ENCODE peak calls at places on chromosome 15, in eight cellular contexts. One of them, this sample, is unnamed.

GRCh38 chr15:80749589-80749988 is 29.6 kb upstream of the CEMIP start:
- DNase-seq in stimulated activated CD8-positive, alpha-beta memory T cell treated with anti-CD3 and anti-CD28 coated beads, Interleukin-2, amount 100 ng/mL, for 48 hours: no peak
- DNase-seq in iris pigment epithelial cell: peak; percentile 36
- DNase-seq in skeletal muscle cell: no peak
- DNase-seq in activated gamma-delta T cell treated with Interleukin-2 at 50 U/mL for 16 hours: no peak
- DNase-seq in HT1080: no peak
- DNase-seq in RPMI8226: no peak
- DNase-seq in epithelial cell of esophagus: peak; percentile 82
- DNase-seq in this sample: no peak

GRCh38 chr15:65377105-65377975 is 462 bp downstream of the IGDCC3 start:
- DNase-seq in activated gamma-delta T cell treated with Interleukin-2 at 50 U/mL for 16 hours: no peak
- DNase-seq in stimulated activated CD8-positive, alpha-beta memory T cell treated with anti-CD3 and anti-CD28 coated beads, Interleukin-2, amount 100 ng/mL, for 48 hours: no peak
- DNase-seq in iris pigment epithelial cell: peak; percentile 41
- DNase-seq in epithelial cell of esophagus: peak; percentile 26
- DNase-seq in RPMI8226: peak; percentile 42
- DNase-seq in skeletal muscle cell: no peak
- DNase-seq in HT1080: no peak
- DNase-seq in this sample: no peak

GRCh38 chr15:85825719-85826118 is 31.0 kb upstream of the KLHL25 start:
- DNase-seq in epithelial cell of esophagus: peak; percentile 35
- DNase-seq in RPMI8226: no peak
- DNase-seq in skeletal muscle cell: peak; percentile 14
- DNase-seq in activated gamma-delta T cell treated with Interleukin-2 at 50 U/mL for 16 hours: no peak
- DNase-seq in HT1080: no peak
- DNase-seq in iris pigment epithelial cell: no peak
- DNase-seq in stimulated activated CD8-positive, alpha-beta memory T cell treated with anti-CD3 and anti-CD28 coated beads, Interleukin-2, amount 100 ng/mL, for 48 hours: no peak
- DNase-seq in this sample: no peak

GRCh38 chr15:31274496-31275330 is 51.9 kb upstream of the KLF13 start:
- DNase-seq in RPMI8226: no peak
- DNase-seq in activated gamma-delta T cell treated with Interleukin-2 at 50 U/mL for 16 hours: no peak
- DNase-seq in epithelial cell of esophagus: no peak
- DNase-seq in stimulated activated CD8-positive, alpha-beta memory T cell treated with anti-CD3 and anti-CD28 coated beads, Interleukin-2, amount 100 ng/mL, for 48 hours: no peak
- DNase-seq in HT1080: no peak
- DNase-seq in skeletal muscle cell: no peak
- DNase-seq in iris pigment epithelial cell: no peak
- DNase-seq in this sample: no peak

GRCh38 chr15:38991126-38991525 is 426.5 kb upstream of the RASGRP1 start:
- DNase-seq in HT1080: peak; percentile 39
- DNase-seq in RPMI8226: no peak
- DNase-seq in iris pigment epithelial cell: peak; percentile 55
- DNase-seq in skeletal muscle cell: peak; percentile 14
- DNase-seq in activated gamma-delta T cell treated with Interleukin-2 at 50 U/mL for 16 hours: no peak
- DNase-seq in epithelial cell of esophagus: peak; percentile 50
- DNase-seq in stimulated activated CD8-positive, alpha-beta memory T cell treated with anti-CD3 and anti-CD28 coated beads, Interleukin-2, amount 100 ng/mL, for 48 hours: no peak
- DNase-seq in this sample: no peak

GRCh38 chr15:90219421-90220141 is 14.2 kb downstream of the CIB1 start:
- DNase-seq in HT1080: no peak
- DNase-seq in RPMI8226: peak; percentile 62
- DNase-seq in iris pigment epithelial cell: no peak
- DNase-seq in skeletal muscle cell: no peak
- DNase-seq in stimulated activated CD8-positive, alpha-beta memory T cell treated with anti-CD3 and anti-CD28 coated beads, Interleukin-2, amount 100 ng/mL, for 48 hours: peak; percentile 48
- DNase-seq in epithelial cell of esophagus: no peak
- DNase-seq in activated gamma-delta T cell treated with Interleukin-2 at 50 U/mL for 16 hours: peak; percentile 51
- DNase-seq in this sample: no peak

GRCh38 chr15:89105147-89105546 is 16.9 kb downstream of the ABHD2 start:
- DNase-seq in activated gamma-delta T cell treated with Interleukin-2 at 50 U/mL for 16 hours: no peak
- DNase-seq in skeletal muscle cell: peak; percentile 92
- DNase-seq in epithelial cell of esophagus: peak; percentile 79
- DNase-seq in stimulated activated CD8-positive, alpha-beta memory T cell treated with anti-CD3 and anti-CD28 coated beads, Interleukin-2, amount 100 ng/mL, for 48 hours: no peak
- DNase-seq in iris pigment epithelial cell: peak; percentile 98
- DNase-seq in RPMI8226: no peak
- DNase-seq in HT1080: peak; percentile 95
- DNase-seq in this sample: peak; percentile 94

GRCh38 chr15:58161436-58161835 is 23.3 kb downstream of the AQP9 start:
- DNase-seq in stimulated activated CD8-positive, alpha-beta memory T cell treated with anti-CD3 and anti-CD28 coated beads, Interleukin-2, amount 100 ng/mL, for 48 hours: no peak
- DNase-seq in skeletal muscle cell: no peak
- DNase-seq in epithelial cell of esophagus: no peak
- DNase-seq in RPMI8226: no peak
- DNase-seq in HT1080: no peak
- DNase-seq in iris pigment epithelial cell: peak; percentile 14
- DNase-seq in activated gamma-delta T cell treated with Interleukin-2 at 50 U/mL for 16 hours: no peak
- DNase-seq in this sample: no peak

GRCh38 chr15:44193651-44194396 is 1.2 kb downstream of the FRMD5 start:
- DNase-seq in HT1080: no peak
- DNase-seq in skeletal muscle cell: peak; percentile 3
- DNase-seq in activated gamma-delta T cell treated with Interleukin-2 at 50 U/mL for 16 hours: no peak
- DNase-seq in stimulated activated CD8-positive, alpha-beta memory T cell treated with anti-CD3 and anti-CD28 coated beads, Interleukin-2, amount 100 ng/mL, for 48 hours: no peak
- DNase-seq in epithelial cell of esophagus: peak; percentile 36
- DNase-seq in iris pigment epithelial cell: peak; percentile 47
- DNase-seq in RPMI8226: peak; percentile 31
- DNase-seq in this sample: no peak

GRCh38 chr15:39095218-39095879 is 485.5 kb upstream of the THBS1 start:
- DNase-seq in iris pigment epithelial cell: no peak
- DNase-seq in epithelial cell of esophagus: peak; percentile 46
- DNase-seq in HT1080: no peak
- DNase-seq in RPMI8226: no peak
- DNase-seq in stimulated activated CD8-positive, alpha-beta memory T cell treated with anti-CD3 and anti-CD28 coated beads, Interleukin-2, amount 100 ng/mL, for 48 hours: no peak
- DNase-seq in skeletal muscle cell: no peak
- DNase-seq in activated gamma-delta T cell treated with Interleukin-2 at 50 U/mL for 16 hours: no peak
- DNase-seq in this sample: no peak

GRCh38 chr15:67193223-67194009 is 61.0 kb downstream of the AAGAB start:
- DNase-seq in RPMI8226: no peak
- DNase-seq in HT1080: no peak
- DNase-seq in activated gamma-delta T cell treated with Interleukin-2 at 50 U/mL for 16 hours: no peak
- DNase-seq in stimulated activated CD8-positive, alpha-beta memory T cell treated with anti-CD3 and anti-CD28 coated beads, Interleukin-2, amount 100 ng/mL, for 48 hours: no peak
- DNase-seq in skeletal muscle cell: peak; percentile 31
- DNase-seq in iris pigment epithelial cell: peak; percentile 35
- DNase-seq in epithelial cell of esophagus: no peak
- DNase-seq in this sample: no peak

GRCh38 chr15:73624530-73624929 is 8.7 kb downstream of the NPTN start:
- DNase-seq in iris pigment epithelial cell: peak; percentile 51
- DNase-seq in stimulated activated CD8-positive, alpha-beta memory T cell treated with anti-CD3 and anti-CD28 coated beads, Interleukin-2, amount 100 ng/mL, for 48 hours: no peak
- DNase-seq in HT1080: no peak
- DNase-seq in activated gamma-delta T cell treated with Interleukin-2 at 50 U/mL for 16 hours: no peak
- DNase-seq in skeletal muscle cell: no peak
- DNase-seq in RPMI8226: no peak
- DNase-seq in epithelial cell of esophagus: no peak
- DNase-seq in this sample: no peak

GRCh38 chr15:73740152-73741048 is 12.8 kb downstream of the INSYN1 start:
- DNase-seq in stimulated activated CD8-positive, alpha-beta memory T cell treated with anti-CD3 and anti-CD28 coated beads, Interleukin-2, amount 100 ng/mL, for 48 hours: no peak
- DNase-seq in RPMI8226: no peak
- DNase-seq in activated gamma-delta T cell treated with Interleukin-2 at 50 U/mL for 16 hours: no peak
- DNase-seq in skeletal muscle cell: no peak
- DNase-seq in HT1080: no peak
- DNase-seq in iris pigment epithelial cell: no peak
- DNase-seq in epithelial cell of esophagus: no peak
- DNase-seq in this sample: no peak

GRCh38 chr15:56243774-56244236 is at the start of gene RFX7:
- DNase-seq in stimulated activated CD8-positive, alpha-beta memory T cell treated with anti-CD3 and anti-CD28 coated beads, Interleukin-2, amount 100 ng/mL, for 48 hours: peak; percentile 63
- DNase-seq in epithelial cell of esophagus: peak; percentile 81
- DNase-seq in RPMI8226: peak; percentile 93
- DNase-seq in skeletal muscle cell: peak; percentile 35
- DNase-seq in activated gamma-delta T cell treated with Interleukin-2 at 50 U/mL for 16 hours: peak; percentile 73
- DNase-seq in HT1080: no peak
- DNase-seq in iris pigment epithelial cell: peak; percentile 73
- DNase-seq in this sample: no peak

GRCh38 chr15:33808720-33809119 is 159.6 kb upstream of the CHRM5 start:
- DNase-seq in iris pigment epithelial cell: no peak
- DNase-seq in RPMI8226: no peak
- DNase-seq in HT1080: no peak
- DNase-seq in epithelial cell of esophagus: no peak
- DNase-seq in activated gamma-delta T cell treated with Interleukin-2 at 50 U/mL for 16 hours: no peak
- DNase-seq in skeletal muscle cell: no peak
- DNase-seq in stimulated activated CD8-positive, alpha-beta memory T cell treated with anti-CD3 and anti-CD28 coated beads, Interleukin-2, amount 100 ng/mL, for 48 hours: no peak
- DNase-seq in this sample: no peak

GRCh38 chr15:96322401-96323249 is 7.9 kb upstream of the NR2F2 start:
- DNase-seq in activated gamma-delta T cell treated with Interleukin-2 at 50 U/mL for 16 hours: no peak
- DNase-seq in HT1080: no peak
- DNase-seq in RPMI8226: no peak
- DNase-seq in iris pigment epithelial cell: peak; percentile 49
- DNase-seq in stimulated activated CD8-positive, alpha-beta memory T cell treated with anti-CD3 and anti-CD28 coated beads, Interleukin-2, amount 100 ng/mL, for 48 hours: no peak
- DNase-seq in epithelial cell of esophagus: peak; percentile 45
- DNase-seq in skeletal muscle cell: no peak
- DNase-seq in this sample: no peak

GRCh38 chr15:75460646-75461045 is 9.2 kb upstream of the SIN3A start:
- DNase-seq in RPMI8226: no peak
- DNase-seq in epithelial cell of esophagus: no peak
- DNase-seq in HT1080: no peak
- DNase-seq in iris pigment epithelial cell: no peak
- DNase-seq in skeletal muscle cell: no peak
- DNase-seq in activated gamma-delta T cell treated with Interleukin-2 at 50 U/mL for 16 hours: no peak
- DNase-seq in stimulated activated CD8-positive, alpha-beta memory T cell treated with anti-CD3 and anti-CD28 coated beads, Interleukin-2, amount 100 ng/mL, for 48 hours: no peak
- DNase-seq in this sample: no peak

GRCh38 chr15:34331809-34332208 is 5.8 kb downstream of the SLC12A6 start:
- DNase-seq in iris pigment epithelial cell: peak; percentile 51
- DNase-seq in epithelial cell of esophagus: no peak
- DNase-seq in activated gamma-delta T cell treated with Interleukin-2 at 50 U/mL for 16 hours: no peak
- DNase-seq in RPMI8226: no peak
- DNase-seq in skeletal muscle cell: no peak
- DNase-seq in HT1080: no peak
- DNase-seq in stimulated activated CD8-positive, alpha-beta memory T cell treated with anti-CD3 and anti-CD28 coated beads, Interleukin-2, amount 100 ng/mL, for 48 hours: no peak
- DNase-seq in this sample: no peak

GRCh38 chr15:68374346-68374745 is 57.6 kb downstream of the ITGA11 start:
- DNase-seq in epithelial cell of esophagus: no peak
- DNase-seq in skeletal muscle cell: no peak
- DNase-seq in RPMI8226: no peak
- DNase-seq in HT1080: no peak
- DNase-seq in iris pigment epithelial cell: no peak
- DNase-seq in stimulated activated CD8-positive, alpha-beta memory T cell treated with anti-CD3 and anti-CD28 coated beads, Interleukin-2, amount 100 ng/mL, for 48 hours: no peak
- DNase-seq in activated gamma-delta T cell treated with Interleukin-2 at 50 U/mL for 16 hours: no peak
- DNase-seq in this sample: no peak

GRCh38 chr15:95235033-95235432 is 1003.7 kb downstream of the MCTP2 start:
- DNase-seq in stimulated activated CD8-positive, alpha-beta memory T cell treated with anti-CD3 and anti-CD28 coated beads, Interleukin-2, amount 100 ng/mL, for 48 hours: no peak
- DNase-seq in skeletal muscle cell: no peak
- DNase-seq in iris pigment epithelial cell: no peak
- DNase-seq in activated gamma-delta T cell treated with Interleukin-2 at 50 U/mL for 16 hours: no peak
- DNase-seq in HT1080: no peak
- DNase-seq in epithelial cell of esophagus: no peak
- DNase-seq in RPMI8226: no peak
- DNase-seq in this sample: no peak

GRCh38 chr15:96402403-96402802 is 71.9 kb downstream of the NR2F2 start:
- DNase-seq in epithelial cell of esophagus: no peak
- DNase-seq in HT1080: no peak
- DNase-seq in stimulated activated CD8-positive, alpha-beta memory T cell treated with anti-CD3 and anti-CD28 coated beads, Interleukin-2, amount 100 ng/mL, for 48 hours: no peak
- DNase-seq in activated gamma-delta T cell treated with Interleukin-2 at 50 U/mL for 16 hours: no peak
- DNase-seq in RPMI8226: no peak
- DNase-seq in iris pigment epithelial cell: no peak
- DNase-seq in skeletal muscle cell: no peak
- DNase-seq in this sample: no peak

GRCh38 chr15:40894689-40895308 is 549 bp downstream of the VPS18 start:
- DNase-seq in stimulated activated CD8-positive, alpha-beta memory T cell treated with anti-CD3 and anti-CD28 coated beads, Interleukin-2, amount 100 ng/mL, for 48 hours: peak; percentile 44
- DNase-seq in skeletal muscle cell: no peak
- DNase-seq in RPMI8226: peak; percentile 76
- DNase-seq in HT1080: peak; percentile 80
- DNase-seq in activated gamma-delta T cell treated with Interleukin-2 at 50 U/mL for 16 hours: peak; percentile 49
- DNase-seq in epithelial cell of esophagus: peak; percentile 71
- DNase-seq in iris pigment epithelial cell: peak; percentile 80
- DNase-seq in this sample: peak; percentile 50

GRCh38 chr15:88181613-88182012 is 74.9 kb downstream of the NTRK3 start:
- DNase-seq in epithelial cell of esophagus: no peak
- DNase-seq in skeletal muscle cell: no peak
- DNase-seq in iris pigment epithelial cell: no peak
- DNase-seq in stimulated activated CD8-positive, alpha-beta memory T cell treated with anti-CD3 and anti-CD28 coated beads, Interleukin-2, amount 100 ng/mL, for 48 hours: no peak
- DNase-seq in RPMI8226: no peak
- DNase-seq in HT1080: no peak
- DNase-seq in activated gamma-delta T cell treated with Interleukin-2 at 50 U/mL for 16 hours: no peak
- DNase-seq in this sample: no peak

GRCh38 chr15:78987891-78988360 is 43.1 kb upstream of the CTSH start:
- DNase-seq in HT1080: no peak
- DNase-seq in iris pigment epithelial cell: no peak
- DNase-seq in activated gamma-delta T cell treated with Interleukin-2 at 50 U/mL for 16 hours: no peak
- DNase-seq in stimulated activated CD8-positive, alpha-beta memory T cell treated with anti-CD3 and anti-CD28 coated beads, Interleukin-2, amount 100 ng/mL, for 48 hours: no peak
- DNase-seq in epithelial cell of esophagus: no peak
- DNase-seq in skeletal muscle cell: no peak
- DNase-seq in RPMI8226: no peak
- DNase-seq in this sample: peak; percentile 34

GRCh38 chr15:40469776-40470390 is 901 bp upstream of the CHST14 start:
- DNase-seq in activated gamma-delta T cell treated with Interleukin-2 at 50 U/mL for 16 hours: no peak
- DNase-seq in RPMI8226: no peak
- DNase-seq in iris pigment epithelial cell: peak; percentile 7
- DNase-seq in skeletal muscle cell: no peak
- DNase-seq in HT1080: no peak
- DNase-seq in stimulated activated CD8-positive, alpha-beta memory T cell treated with anti-CD3 and anti-CD28 coated beads, Interleukin-2, amount 100 ng/mL, for 48 hours: no peak
- DNase-seq in epithelial cell of esophagus: no peak
- DNase-seq in this sample: no peak

GRCh38 chr15:73346735-73347312 is 21.9 kb downstream of the HCN4 start:
- DNase-seq in RPMI8226: peak; percentile 88
- DNase-seq in iris pigment epithelial cell: peak; percentile 11
- DNase-seq in stimulated activated CD8-positive, alpha-beta memory T cell treated with anti-CD3 and anti-CD28 coated beads, Interleukin-2, amount 100 ng/mL, for 48 hours: peak; percentile 39
- DNase-seq in epithelial cell of esophagus: peak; percentile 78
- DNase-seq in activated gamma-delta T cell treated with Interleukin-2 at 50 U/mL for 16 hours: peak; percentile 60
- DNase-seq in skeletal muscle cell: peak; percentile 1
- DNase-seq in HT1080: peak; percentile 28
- DNase-seq in this sample: peak; percentile 12

GRCh38 chr15:36301931-36302330 is 277.5 kb upstream of the CDIN1 start:
- DNase-seq in activated gamma-delta T cell treated with Interleukin-2 at 50 U/mL for 16 hours: no peak
- DNase-seq in iris pigment epithelial cell: no peak
- DNase-seq in HT1080: no peak
- DNase-seq in skeletal muscle cell: no peak
- DNase-seq in RPMI8226: no peak
- DNase-seq in stimulated activated CD8-positive, alpha-beta memory T cell treated with anti-CD3 and anti-CD28 coated beads, Interleukin-2, amount 100 ng/mL, for 48 hours: no peak
- DNase-seq in epithelial cell of esophagus: no peak
- DNase-seq in this sample: no peak

GRCh38 chr15:71683401-71684274 is 126.7 kb upstream of the NR2E3 start:
- DNase-seq in iris pigment epithelial cell: peak; percentile 67
- DNase-seq in epithelial cell of esophagus: no peak
- DNase-seq in RPMI8226: no peak
- DNase-seq in activated gamma-delta T cell treated with Interleukin-2 at 50 U/mL for 16 hours: no peak
- DNase-seq in HT1080: no peak
- DNase-seq in skeletal muscle cell: no peak
- DNase-seq in stimulated activated CD8-positive, alpha-beta memory T cell treated with anti-CD3 and anti-CD28 coated beads, Interleukin-2, amount 100 ng/mL, for 48 hours: no peak
- DNase-seq in this sample: no peak

GRCh38 chr15:83709246-83709645 is 55.3 kb downstream of the ADAMTSL3 start:
- DNase-seq in skeletal muscle cell: no peak
- DNase-seq in RPMI8226: no peak
- DNase-seq in stimulated activated CD8-positive, alpha-beta memory T cell treated with anti-CD3 and anti-CD28 coated beads, Interleukin-2, amount 100 ng/mL, for 48 hours: no peak
- DNase-seq in iris pigment epithelial cell: peak; percentile 50
- DNase-seq in activated gamma-delta T cell treated with Interleukin-2 at 50 U/mL for 16 hours: no peak
- DNase-seq in epithelial cell of esophagus: no peak
- DNase-seq in HT1080: peak; percentile 65
- DNase-seq in this sample: no peak

GRCh38 chr15:78211189-78211921 is 23.0 kb downstream of the ACSBG1 start:
- DNase-seq in iris pigment epithelial cell: no peak
- DNase-seq in HT1080: no peak
- DNase-seq in activated gamma-delta T cell treated with Interleukin-2 at 50 U/mL for 16 hours: no peak
- DNase-seq in epithelial cell of esophagus: no peak
- DNase-seq in stimulated activated CD8-positive, alpha-beta memory T cell treated with anti-CD3 and anti-CD28 coated beads, Interleukin-2, amount 100 ng/mL, for 48 hours: no peak
- DNase-seq in skeletal muscle cell: no peak
- DNase-seq in RPMI8226: no peak
- DNase-seq in this sample: no peak

GRCh38 chr15:81271761-81272644 is 51.9 kb downstream of the STARD5 start:
- DNase-seq in RPMI8226: peak; percentile 0
- DNase-seq in activated gamma-delta T cell treated with Interleukin-2 at 50 U/mL for 16 hours: no peak
- DNase-seq in HT1080: no peak
- DNase-seq in skeletal muscle cell: no peak
- DNase-seq in stimulated activated CD8-positive, alpha-beta memory T cell treated with anti-CD3 and anti-CD28 coated beads, Interleukin-2, amount 100 ng/mL, for 48 hours: no peak
- DNase-seq in iris pigment epithelial cell: no peak
- DNase-seq in epithelial cell of esophagus: no peak
- DNase-seq in this sample: no peak

GRCh38 chr15:101407439-101407838 is 82.1 kb downstream of the PCSK6 start:
- DNase-seq in HT1080: no peak
- DNase-seq in iris pigment epithelial cell: no peak
- DNase-seq in skeletal muscle cell: no peak
- DNase-seq in activated gamma-delta T cell treated with Interleukin-2 at 50 U/mL for 16 hours: no peak
- DNase-seq in stimulated activated CD8-positive, alpha-beta memory T cell treated with anti-CD3 and anti-CD28 coated beads, Interleukin-2, amount 100 ng/mL, for 48 hours: no peak
- DNase-seq in RPMI8226: no peak
- DNase-seq in epithelial cell of esophagus: no peak
- DNase-seq in this sample: no peak

GRCh38 chr15:32677238-32677750 is 35.8 kb downstream of the SCG5 start:
- DNase-seq in RPMI8226: no peak
- DNase-seq in activated gamma-delta T cell treated with Interleukin-2 at 50 U/mL for 16 hours: no peak
- DNase-seq in iris pigment epithelial cell: peak; percentile 63
- DNase-seq in epithelial cell of esophagus: no peak
- DNase-seq in stimulated activated CD8-positive, alpha-beta memory T cell treated with anti-CD3 and anti-CD28 coated beads, Interleukin-2, amount 100 ng/mL, for 48 hours: no peak
- DNase-seq in HT1080: no peak
- DNase-seq in skeletal muscle cell: no peak
- DNase-seq in this sample: no peak